ENCODE peak calls at places on chromosomes 13 and 19, in four cellular contexts. C, B, U and M are unnamed samples.

GRCh38 chr19:41707871-41708371 is 505 bp upstream of the CEACAM5 start:
- DNase-seq in U (no peak), B (no peak), C (no peak), M (no peak)

GRCh38 chr19:31553112-31553843 is 204.0 kb upstream of the TSHZ3 start:
- DNase-seq in B (no peak), C (no peak), U (no peak), M (no peak)

GRCh38 chr13:40790232-40790631 is 821 bp downstream of the SLC25A15 start:
- DNase-seq in B (no peak), C (no peak), U (no peak), M (no peak)

GRCh38 chr19:41708481-41708880 is at the start of gene CEACAM5:
- DNase-seq in C (no peak), U (no peak), B (no peak), M (no peak)

GRCh38 chr19:46654621-46655152 is 6.3 kb downstream of the DACT3 start:
- DNase-seq in C (no peak), B (no peak), U (no peak), M (no peak)

GRCh38 chr19:4717191-4717965 is 6.3 kb downstream of the DPP9 start:
- DNase-seq in C (no peak), B (no peak), U (peak; percentile 70), M (no peak)

GRCh38 chr19:29499261-29499920 is 26.4 kb upstream of the VSTM2B start:
- DNase-seq in B (no peak), C (no peak), U (no peak), M (no peak)

GRCh38 chr13:36612242-36612641 is 61.6 kb upstream of the SERTM1 start:
- DNase-seq in B (no peak), C (no peak), U (no peak), M (no peak)

DNA sequence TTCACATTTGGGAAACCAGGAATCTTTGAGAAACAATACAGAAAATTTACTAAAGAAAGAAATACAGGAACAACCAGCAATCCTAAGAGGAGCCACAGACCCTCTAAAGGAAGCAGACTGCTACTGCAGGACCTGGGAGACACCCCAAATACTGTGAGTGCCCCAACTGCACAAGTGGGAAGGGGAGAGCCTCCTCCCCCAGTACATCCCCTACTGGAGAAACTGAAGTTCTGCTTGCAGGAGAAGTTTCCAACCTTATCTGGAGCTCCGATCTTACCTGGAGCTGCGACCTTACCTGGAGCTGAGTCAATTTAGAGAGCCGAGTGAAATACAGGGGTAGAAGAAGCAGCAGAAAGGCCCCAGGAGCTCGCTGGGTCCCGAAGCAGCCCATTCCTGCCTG is 236.4 kb upstream of the SPRY2 start:
- DNase-seq in C (no peak), B (no peak), U (no peak), M (no peak)
- H3K4me3 ChIP-seq in C (no peak overlapping the region), B (no peak overlapping the region), U (no peak overlapping the region), M (no peak overlapping the region)

DNA sequence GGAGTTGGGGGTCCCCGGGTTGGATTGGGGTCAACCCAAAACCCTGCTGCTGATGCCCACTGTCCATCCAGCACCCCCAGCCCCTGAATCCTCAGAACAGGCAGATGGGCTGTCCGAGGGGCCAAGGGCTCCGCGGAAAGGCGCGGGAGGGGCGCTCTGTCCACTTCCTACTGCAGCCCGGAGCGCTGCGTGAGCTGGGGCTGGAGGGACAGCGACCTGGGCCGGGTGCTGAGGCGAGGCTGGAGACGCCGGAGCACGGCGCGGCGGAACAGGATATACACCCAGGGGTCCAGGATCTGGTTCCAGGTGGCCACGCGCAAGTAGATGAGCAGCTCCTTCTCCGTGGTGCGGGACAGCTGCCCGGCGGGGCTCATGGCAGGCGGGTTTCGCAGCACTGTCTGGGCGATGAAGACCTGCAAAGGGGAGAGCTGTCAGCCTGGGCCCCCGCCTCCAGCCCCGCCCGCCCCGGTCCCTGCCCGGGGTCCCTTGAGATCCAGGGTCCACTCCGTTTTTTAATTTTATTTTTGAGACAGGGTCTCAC is 10.3 kb downstream of the GIPC3 start:
- DNase-seq in B (no peak), C (no peak), U (no peak), M (no peak)
- TF ChIP-seq CTCF in B (no peak), C (no peak), U (no peak), M (no peak)

GRCh38 chr13:26133286-26133685 is 81.5 kb upstream of the SHISA2 start:
- DNase-seq in B (no peak), C (no peak), U (no peak), M (no peak)

GRCh38 chr13:26128676-26129075 is 76.9 kb upstream of the SHISA2 start:
- DNase-seq in U (no peak), B (no peak), C (no peak), M (no peak)

GRCh38 chr13:26132756-26133155 is 80.9 kb upstream of the SHISA2 start:
- DNase-seq in B (no peak), U (no peak), C (no peak), M (no peak)

DNA sequence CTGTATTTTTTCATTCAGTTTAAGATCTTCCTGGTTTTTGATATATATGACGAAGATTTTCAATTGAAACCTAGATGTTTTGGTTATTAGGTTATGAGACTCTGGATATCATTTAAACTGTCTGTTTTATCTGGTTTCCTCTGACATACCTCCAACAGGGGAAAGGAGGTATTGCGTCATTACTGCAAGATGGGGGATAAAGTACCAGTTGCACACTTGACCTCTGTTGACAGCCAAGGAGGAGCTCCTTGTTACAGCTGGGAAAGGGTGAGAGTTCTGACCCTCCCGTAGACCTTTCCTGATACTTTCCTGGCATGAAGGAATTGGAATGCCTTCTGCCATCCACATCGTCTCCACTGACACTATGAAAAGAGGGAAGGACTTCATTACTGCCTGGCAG is 82.0 kb upstream of the SHISA2 start:
- DNase-seq in B (no peak), U (no peak), C (no peak), M (no peak)
- H3K4me3 ChIP-seq in B (no peak overlapping the region), U (no peak overlapping the region), C (no peak overlapping the region), M (no peak overlapping the region)

DNA sequence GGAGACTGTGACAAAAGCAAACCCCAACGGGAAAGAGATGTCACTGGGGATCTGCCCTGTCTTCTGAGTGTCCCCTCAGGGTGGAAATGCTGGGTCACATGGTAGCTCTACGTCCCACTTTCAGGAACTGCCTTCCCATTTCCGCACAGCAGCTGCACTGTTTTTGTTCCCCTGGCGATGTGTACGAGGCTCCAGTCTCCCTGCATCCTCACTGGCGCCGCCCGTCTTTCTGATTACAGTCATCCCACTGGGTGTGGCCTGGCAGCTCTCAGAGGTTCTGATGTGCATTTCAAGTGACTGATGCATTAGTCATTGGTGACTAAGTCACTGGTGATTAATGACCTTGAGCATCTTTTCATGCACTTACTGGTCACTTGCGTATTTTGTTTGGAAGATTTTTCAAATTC is 21.2 kb downstream of the PCID2 start:
- DNase-seq in C (peak; percentile 96), B (peak; percentile 93), U (peak; percentile 99), M (peak; percentile 92)
- TF ChIP-seq CTCF in C (no peak), B (no peak), U (no peak), M (no peak)

DNA sequence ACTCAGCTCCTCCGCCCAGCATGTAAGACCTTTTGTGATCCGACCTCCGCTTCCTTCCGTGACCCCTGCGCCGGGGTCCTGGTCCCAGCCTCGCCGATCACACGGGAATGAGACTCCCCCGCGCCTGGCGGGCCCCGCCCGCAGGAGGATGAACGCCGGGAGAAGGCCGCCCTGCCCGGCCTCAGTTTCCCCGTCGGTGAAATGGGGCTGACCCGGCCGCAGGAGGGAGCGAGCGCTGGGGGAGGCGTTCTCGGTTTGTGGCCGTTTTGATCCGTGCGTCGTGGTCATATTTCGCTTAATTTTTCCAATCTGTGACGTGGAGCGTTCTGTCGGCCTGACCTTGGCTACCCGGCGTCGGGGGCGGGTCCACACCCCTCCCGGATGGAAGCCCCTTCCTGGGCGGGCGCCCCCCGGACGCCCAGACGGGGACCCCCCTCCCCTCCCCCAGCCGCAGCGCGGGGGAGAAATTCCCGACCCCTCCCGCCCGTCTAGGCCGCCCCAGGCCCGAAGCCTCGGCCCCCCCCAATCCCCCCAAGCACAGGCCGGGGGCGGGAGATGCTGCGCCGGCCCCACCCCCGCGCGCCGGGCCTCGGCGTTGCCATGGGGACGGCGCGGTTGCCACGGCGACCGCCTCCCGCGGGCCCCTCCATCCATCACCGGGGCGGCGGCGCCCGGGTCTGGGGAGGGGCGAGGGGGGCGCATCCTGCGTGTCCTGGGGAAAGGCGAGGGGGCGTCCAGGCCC is 11.1 kb downstream of the PALM start:
- DNase-seq in C (no peak), U (no peak), B (no peak), M (no peak)
- H3K4me3 ChIP-seq in C (no peak overlapping the region), U (no peak overlapping the region), B (no peak overlapping the region), M (no peak overlapping the region)

DNA sequence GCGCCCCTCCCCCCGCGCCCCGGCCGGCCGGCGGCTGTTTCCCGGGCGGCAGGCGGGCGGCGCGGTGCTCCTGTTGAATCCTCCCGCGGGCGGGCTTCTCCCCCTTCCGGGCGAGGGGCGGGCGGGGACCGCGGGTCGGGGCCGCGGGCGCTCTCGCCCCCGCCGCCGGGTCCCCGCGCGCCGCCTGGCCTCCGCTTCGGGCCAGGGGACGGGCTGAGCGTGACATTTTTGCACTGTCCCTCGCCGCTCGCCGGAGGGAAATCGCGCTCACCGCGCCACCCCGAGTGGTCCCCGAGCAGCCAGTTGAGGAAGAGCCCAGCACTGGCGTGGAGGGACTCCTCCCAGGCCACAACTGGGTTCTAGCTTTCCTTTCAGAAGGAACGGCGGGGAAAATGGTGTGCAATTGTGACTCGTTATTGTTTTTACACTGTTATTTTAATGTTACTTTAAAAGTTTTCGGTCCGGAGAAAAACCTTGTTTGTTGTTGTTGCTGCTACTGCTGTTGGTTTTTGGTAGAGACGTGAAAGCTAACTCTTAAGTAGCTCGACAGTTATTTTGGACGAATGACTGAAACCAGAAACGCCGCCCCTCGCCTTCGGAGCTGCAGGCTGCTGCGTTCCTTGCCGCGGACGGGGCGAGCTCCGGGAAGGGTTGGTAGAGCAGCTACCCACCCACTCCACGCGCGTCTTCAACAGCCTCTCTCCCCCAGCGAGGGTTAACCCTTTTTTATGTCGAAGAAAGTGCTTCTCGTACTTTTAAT is 942 bp downstream of the PDS5B start:
- DNase-seq in U (no peak), B (peak; percentile 68), C (no peak), M (no peak)
- TF ChIP-seq CTCF in U (no peak), B (peak; percentile 25), C (no peak), M (no peak)